ENCODE peak calls at places on chromosomes 1 and 21, in seven cellular contexts. One of them, this sample, is unnamed.

GRCh38 chr1:156118175-156118868 is 3.8 kb downstream of the LMNA start:
- DNase-seq in coronary artery: no peak
- DNase-seq in astrocyte of the spinal cord: no peak
- DNase-seq in GM12865: no peak
- DNase-seq in epithelial cell of esophagus: peak; percentile 58
- DNase-seq in upper lobe of right lung: peak; percentile 80
- DNase-seq in tibial nerve: no peak
- DNase-seq in this sample: peak; percentile 81

GRCh38 chr1:65063025-65063424 is 85.0 kb upstream of the AK4 start:
- DNase-seq in coronary artery: no peak
- DNase-seq in astrocyte of the spinal cord: no peak
- DNase-seq in GM12865: peak; percentile 17
- DNase-seq in epithelial cell of esophagus: no peak
- DNase-seq in upper lobe of right lung: no peak
- DNase-seq in tibial nerve: no peak
- DNase-seq in this sample: no peak

GRCh38 chr1:115230281-115230680 is 107.8 kb downstream of the NGF start:
- DNase-seq in coronary artery: no peak
- DNase-seq in astrocyte of the spinal cord: no peak
- DNase-seq in GM12865: no peak
- DNase-seq in epithelial cell of esophagus: no peak
- DNase-seq in upper lobe of right lung: no peak
- DNase-seq in tibial nerve: no peak
- DNase-seq in this sample: no peak

GRCh38 chr1:34283142-34283541 is 106.4 kb downstream of the C1orf94 start:
- DNase-seq in coronary artery: no peak
- DNase-seq in astrocyte of the spinal cord: no peak
- DNase-seq in GM12865: no peak
- DNase-seq in epithelial cell of esophagus: no peak
- DNase-seq in upper lobe of right lung: no peak
- DNase-seq in tibial nerve: no peak
- DNase-seq in this sample: no peak

GRCh38 chr1:182069028-182069466 is 7.5 kb upstream of the ZNF648 start:
- DNase-seq in coronary artery: no peak
- DNase-seq in astrocyte of the spinal cord: peak; percentile 22
- DNase-seq in GM12865: peak; percentile 43
- DNase-seq in epithelial cell of esophagus: peak; percentile 64
- DNase-seq in upper lobe of right lung: peak; percentile 82
- DNase-seq in tibial nerve: peak; percentile 43
- DNase-seq in this sample: peak; percentile 43

GRCh38 chr1:228668553-228669400 is 66.5 kb upstream of the RHOU start:
- DNase-seq in coronary artery: peak; percentile 84
- DNase-seq in astrocyte of the spinal cord: no peak
- DNase-seq in GM12865: no peak
- DNase-seq in epithelial cell of esophagus: peak; percentile 31
- DNase-seq in upper lobe of right lung: no peak
- DNase-seq in tibial nerve: peak; percentile 19
- DNase-seq in this sample: no peak

GRCh38 chr1:224799083-224799482 is 130.4 kb upstream of the DNAH14 start:
- DNase-seq in coronary artery: no peak
- DNase-seq in astrocyte of the spinal cord: no peak
- DNase-seq in GM12865: no peak
- DNase-seq in epithelial cell of esophagus: no peak
- DNase-seq in upper lobe of right lung: no peak
- DNase-seq in tibial nerve: no peak
- DNase-seq in this sample: no peak

GRCh38 chr21:38820471-38821239 is 14.9 kb downstream of the ETS2 start:
- DNase-seq in coronary artery: no peak
- DNase-seq in astrocyte of the spinal cord: no peak
- DNase-seq in GM12865: no peak
- DNase-seq in epithelial cell of esophagus: peak; percentile 72
- DNase-seq in upper lobe of right lung: peak; percentile 87
- DNase-seq in tibial nerve: no peak
- DNase-seq in this sample: peak; percentile 26

GRCh38 chr1:11062965-11063401 is 3.2 kb upstream of the SRM start:
- DNase-seq in coronary artery: no peak
- DNase-seq in astrocyte of the spinal cord: peak; percentile 84
- DNase-seq in GM12865: peak; percentile 90
- DNase-seq in epithelial cell of esophagus: peak; percentile 33
- DNase-seq in upper lobe of right lung: no peak
- DNase-seq in tibial nerve: no peak
- DNase-seq in this sample: no peak

GRCh38 chr1:235646463-235646862 is 3.1 kb downstream of the GNG4 start:
- DNase-seq in coronary artery: no peak
- DNase-seq in astrocyte of the spinal cord: no peak
- DNase-seq in GM12865: no peak
- DNase-seq in epithelial cell of esophagus: no peak
- DNase-seq in upper lobe of right lung: no peak
- DNase-seq in tibial nerve: no peak
- DNase-seq in this sample: no peak

GRCh38 chr21:25457411-25457810 is 149.9 kb downstream of the MRPL39 start:
- DNase-seq in coronary artery: no peak
- DNase-seq in astrocyte of the spinal cord: peak; percentile 85
- DNase-seq in GM12865: peak; percentile 87
- DNase-seq in epithelial cell of esophagus: peak; percentile 70
- DNase-seq in upper lobe of right lung: no peak
- DNase-seq in tibial nerve: no peak
- DNase-seq in this sample: no peak

GRCh38 chr1:197778326-197778922 is 3.1 kb upstream of the DENND1B start:
- DNase-seq in coronary artery: no peak
- DNase-seq in astrocyte of the spinal cord: no peak
- DNase-seq in GM12865: no peak
- DNase-seq in epithelial cell of esophagus: no peak
- DNase-seq in upper lobe of right lung: no peak
- DNase-seq in tibial nerve: no peak
- DNase-seq in this sample: no peak
- H3K4me3 ChIP-seq in coronary artery: no peak overlapping the region
- H3K4me3 ChIP-seq in astrocyte of the spinal cord: no peak overlapping the region
- H3K4me3 ChIP-seq in GM12865: no peak overlapping the region
- H3K4me3 ChIP-seq in epithelial cell of esophagus: no peak overlapping the region
- H3K4me3 ChIP-seq in upper lobe of right lung: no peak overlapping the region
- H3K4me3 ChIP-seq in tibial nerve: no peak overlapping the region
- H3K4me3 ChIP-seq in this sample: no peak overlapping the region

GRCh38 chr1:198681831-198682756 is 43.3 kb downstream of the PTPRC start:
- DNase-seq in coronary artery: no peak
- DNase-seq in astrocyte of the spinal cord: peak; percentile 98
- DNase-seq in GM12865: peak; percentile 97
- DNase-seq in epithelial cell of esophagus: peak; percentile 81
- DNase-seq in upper lobe of right lung: peak; percentile 67
- DNase-seq in tibial nerve: peak; percentile 62
- DNase-seq in this sample: peak; percentile 38
- H3K4me3 ChIP-seq in coronary artery: no peak overlapping the region
- H3K4me3 ChIP-seq in astrocyte of the spinal cord: no peak overlapping the region
- H3K4me3 ChIP-seq in GM12865: peak overlapping the region; percentile 42
- H3K4me3 ChIP-seq in epithelial cell of esophagus: peak overlapping the region; percentile 11
- H3K4me3 ChIP-seq in upper lobe of right lung: peak overlapping the region; percentile 14
- H3K4me3 ChIP-seq in tibial nerve: no peak overlapping the region
- H3K4me3 ChIP-seq in this sample: no peak overlapping the region

GRCh38 chr1:36087233-36088123 is 1.2 kb upstream of the ADPRS start:
- DNase-seq in coronary artery: no peak
- DNase-seq in astrocyte of the spinal cord: no peak
- DNase-seq in GM12865: peak; percentile 32
- DNase-seq in epithelial cell of esophagus: no peak
- DNase-seq in upper lobe of right lung: peak; percentile 65
- DNase-seq in tibial nerve: no peak
- DNase-seq in this sample: no peak
- H3K4me3 ChIP-seq in coronary artery: no peak overlapping the region
- H3K4me3 ChIP-seq in astrocyte of the spinal cord: no peak overlapping the region
- H3K4me3 ChIP-seq in GM12865: no peak overlapping the region
- H3K4me3 ChIP-seq in epithelial cell of esophagus: no peak overlapping the region
- H3K4me3 ChIP-seq in upper lobe of right lung: no peak overlapping the region
- H3K4me3 ChIP-seq in tibial nerve: no peak overlapping the region
- H3K4me3 ChIP-seq in this sample: no peak overlapping the region

DNA sequence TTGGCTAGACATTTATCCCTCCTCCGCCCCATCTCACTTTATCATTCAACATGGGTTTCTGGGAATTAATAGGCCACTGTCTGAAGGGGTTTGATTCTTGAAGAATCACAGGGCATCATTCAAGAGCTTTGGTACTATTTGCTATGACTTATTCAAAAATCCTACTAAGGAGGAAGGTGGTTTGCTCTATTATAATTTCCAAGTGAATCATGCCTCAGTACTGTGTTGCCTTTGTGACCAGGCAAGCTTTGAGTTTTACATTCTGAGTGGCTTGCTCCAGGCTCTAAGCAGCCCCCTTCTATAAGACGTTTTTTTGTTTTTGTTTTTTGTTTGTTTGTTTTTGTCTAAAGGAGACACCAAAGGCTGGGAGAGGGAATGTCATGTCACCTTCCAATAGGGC is 2.6 kb downstream of the C1orf21 start:
- DNase-seq in coronary artery: no peak
- DNase-seq in astrocyte of the spinal cord: peak; percentile 18
- DNase-seq in GM12865: no peak
- DNase-seq in epithelial cell of esophagus: peak; percentile 52
- DNase-seq in upper lobe of right lung: no peak
- DNase-seq in tibial nerve: no peak
- DNase-seq in this sample: no peak
- H3K4me3 ChIP-seq in coronary artery: peak overlapping the region; percentile 88
- H3K4me3 ChIP-seq in astrocyte of the spinal cord: no peak overlapping the region
- H3K4me3 ChIP-seq in GM12865: no peak overlapping the region
- H3K4me3 ChIP-seq in epithelial cell of esophagus: no peak overlapping the region
- H3K4me3 ChIP-seq in upper lobe of right lung: peak overlapping the region; percentile 86
- H3K4me3 ChIP-seq in tibial nerve: peak overlapping the region; percentile 84
- H3K4me3 ChIP-seq in this sample: no peak overlapping the region

GRCh38 chr1:38997034-38997900 is 6.2 kb downstream of the AKIRIN1 start:
- DNase-seq in coronary artery: no peak
- DNase-seq in astrocyte of the spinal cord: no peak
- DNase-seq in GM12865: no peak
- DNase-seq in epithelial cell of esophagus: no peak
- DNase-seq in upper lobe of right lung: no peak
- DNase-seq in tibial nerve: no peak
- DNase-seq in this sample: no peak
- H3K4me3 ChIP-seq in coronary artery: no peak overlapping the region
- H3K4me3 ChIP-seq in astrocyte of the spinal cord: no peak overlapping the region
- H3K4me3 ChIP-seq in GM12865: no peak overlapping the region
- H3K4me3 ChIP-seq in epithelial cell of esophagus: no peak overlapping the region
- H3K4me3 ChIP-seq in upper lobe of right lung: no peak overlapping the region
- H3K4me3 ChIP-seq in tibial nerve: no peak overlapping the region
- H3K4me3 ChIP-seq in this sample: no peak overlapping the region

GRCh38 chr21:45859762-45860357 is 121.7 kb upstream of the COL6A1 start:
- DNase-seq in coronary artery: peak; percentile 41
- DNase-seq in astrocyte of the spinal cord: no peak
- DNase-seq in GM12865: no peak
- DNase-seq in epithelial cell of esophagus: no peak
- DNase-seq in upper lobe of right lung: no peak
- DNase-seq in tibial nerve: no peak
- DNase-seq in this sample: no peak
- H3K4me3 ChIP-seq in coronary artery: no peak overlapping the region
- H3K4me3 ChIP-seq in astrocyte of the spinal cord: no peak overlapping the region
- H3K4me3 ChIP-seq in GM12865: no peak overlapping the region
- H3K4me3 ChIP-seq in epithelial cell of esophagus: no peak overlapping the region
- H3K4me3 ChIP-seq in upper lobe of right lung: no peak overlapping the region
- H3K4me3 ChIP-seq in tibial nerve: no peak overlapping the region
- H3K4me3 ChIP-seq in this sample: no peak overlapping the region

GRCh38 chr21:36164427-36164784 is 7.8 kb downstream of the DOP1B start:
- DNase-seq in coronary artery: no peak
- DNase-seq in astrocyte of the spinal cord: no peak
- DNase-seq in GM12865: no peak
- DNase-seq in epithelial cell of esophagus: no peak
- DNase-seq in upper lobe of right lung: no peak
- DNase-seq in tibial nerve: no peak
- DNase-seq in this sample: no peak
- H3K4me3 ChIP-seq in coronary artery: no peak overlapping the region
- H3K4me3 ChIP-seq in astrocyte of the spinal cord: no peak overlapping the region
- H3K4me3 ChIP-seq in GM12865: no peak overlapping the region
- H3K4me3 ChIP-seq in epithelial cell of esophagus: no peak overlapping the region
- H3K4me3 ChIP-seq in upper lobe of right lung: no peak overlapping the region
- H3K4me3 ChIP-seq in tibial nerve: no peak overlapping the region
- H3K4me3 ChIP-seq in this sample: no peak overlapping the region

DNA sequence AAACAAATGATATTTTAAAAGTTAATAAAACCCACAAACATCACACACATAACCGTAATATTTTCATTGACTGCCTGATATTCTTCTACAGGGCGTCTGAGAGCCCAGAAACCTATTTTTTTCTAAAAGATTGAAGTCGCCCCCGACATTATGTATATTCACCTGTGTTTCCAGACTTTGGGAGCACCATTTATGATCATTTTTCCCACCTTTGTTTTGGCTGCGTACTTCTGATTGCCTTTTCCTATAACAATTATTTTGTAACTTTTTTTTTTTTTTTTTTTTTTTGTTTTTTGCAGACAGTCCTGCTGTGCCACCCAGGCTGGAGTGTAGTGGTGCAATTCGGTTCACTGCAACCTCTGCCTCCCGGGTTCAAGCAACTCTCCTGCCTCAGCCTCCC is 839 bp upstream of the ACBD3 start:
- DNase-seq in coronary artery: no peak
- DNase-seq in astrocyte of the spinal cord: no peak
- DNase-seq in GM12865: no peak
- DNase-seq in epithelial cell of esophagus: no peak
- DNase-seq in upper lobe of right lung: no peak
- DNase-seq in tibial nerve: no peak
- DNase-seq in this sample: no peak
- H3K4me3 ChIP-seq in coronary artery: peak overlapping the region; percentile 99
- H3K4me3 ChIP-seq in astrocyte of the spinal cord: no peak overlapping the region
- H3K4me3 ChIP-seq in GM12865: peak overlapping the region; percentile 64
- H3K4me3 ChIP-seq in epithelial cell of esophagus: peak overlapping the region; percentile 87
- H3K4me3 ChIP-seq in upper lobe of right lung: peak overlapping the region; percentile 75
- H3K4me3 ChIP-seq in tibial nerve: no peak overlapping the region
- H3K4me3 ChIP-seq in this sample: peak overlapping the region; percentile 76

DNA sequence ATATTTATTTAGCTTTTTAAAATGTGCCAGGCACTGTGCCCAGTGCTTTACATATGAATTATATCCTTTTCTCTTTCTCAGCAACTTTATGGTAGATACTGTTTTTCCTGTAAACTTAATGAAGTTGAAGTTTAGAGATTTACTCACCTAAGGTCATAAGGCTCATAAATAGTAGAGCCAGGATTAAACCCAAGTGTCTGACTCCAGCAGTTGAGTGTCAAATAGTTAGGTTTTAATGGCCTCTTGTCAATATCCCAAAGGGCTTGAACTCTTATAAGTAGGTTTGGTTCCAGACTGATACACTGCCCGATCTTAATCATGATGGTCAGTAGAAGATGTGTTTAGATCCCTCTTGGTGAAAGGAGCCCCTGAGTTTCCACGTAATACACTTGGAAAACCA is 37.8 kb downstream of the RABGAP1L start:
- DNase-seq in coronary artery: no peak
- DNase-seq in astrocyte of the spinal cord: no peak
- DNase-seq in GM12865: no peak
- DNase-seq in epithelial cell of esophagus: no peak
- DNase-seq in upper lobe of right lung: no peak
- DNase-seq in tibial nerve: no peak
- DNase-seq in this sample: no peak
- H3K4me3 ChIP-seq in coronary artery: no peak overlapping the region
- H3K4me3 ChIP-seq in astrocyte of the spinal cord: no peak overlapping the region
- H3K4me3 ChIP-seq in GM12865: no peak overlapping the region
- H3K4me3 ChIP-seq in epithelial cell of esophagus: no peak overlapping the region
- H3K4me3 ChIP-seq in upper lobe of right lung: no peak overlapping the region
- H3K4me3 ChIP-seq in tibial nerve: no peak overlapping the region
- H3K4me3 ChIP-seq in this sample: no peak overlapping the region